ENCODE peak calls at places on chromosomes 4 and X, in nine cellular contexts. G, P, Z, X, Q, K, F, I and W are unnamed samples.

GRCh38 chrX:102546818-102547493 is 30.4 kb upstream of the TMSB15A start:
- DNase-seq in G (no peak), P (peak), Z (no peak), X (no peak), Q (no peak), K (no peak), F (no peak), I (no peak), W (no peak)

GRCh38 chr4:70778888-70779422 is 57.2 kb downstream of the RUFY3 start:
- DNase-seq in G (no peak), P (no peak), Z (no peak), X (no peak), Q (no peak), K (no peak), F (no peak), I (no peak), W (no peak)

GRCh38 chr4:131584587-131584986 is 1564.5 kb upstream of the PCDH10 start:
- DNase-seq in G (no peak), P (peak), Z (no peak), X (no peak), Q (no peak), K (no peak), F (no peak), I (no peak), W (no peak)

GRCh38 chrX:18455384-18455783 is 30.0 kb downstream of the CDKL5 start:
- DNase-seq in G (no peak), P (no peak), Z (peak), X (no peak), Q (no peak), K (no peak), F (no peak), I (no peak), W (no peak)

GRCh38 chr4:4423706-4424498 is 37.0 kb downstream of the NSG1 start:
- DNase-seq in G (no peak), P (no peak), Z (no peak), X (no peak), Q (no peak), K (no peak), F (no peak), I (peak), W (no peak)

GRCh38 chr4:137421796-137422195 is 110.5 kb downstream of the PCDH18 start:
- DNase-seq in G (no peak), P (no peak), Z (no peak), X (no peak), Q (no peak), K (no peak), F (peak), I (no peak), W (no peak)

GRCh38 chr4:10529891-10530786 is 72.9 kb upstream of the ZNF518B start:
- DNase-seq in G (no peak), P (no peak), Z (no peak), X (no peak), Q (no peak), K (no peak), F (no peak), I (no peak), W (no peak)

GRCh38 chr4:73875401-73875800 is 6.2 kb downstream of the CXCL1 start:
- DNase-seq in G (no peak), P (no peak), Z (no peak), X (no peak), Q (no peak), K (no peak), F (peak), I (no peak), W (no peak)

GRCh38 chr4:24856586-24856985 is 56.3 kb downstream of the CCDC149 start:
- DNase-seq in G (no peak), P (no peak), Z (peak), X (no peak), Q (no peak), K (no peak), F (peak), I (no peak), W (no peak)